ENCODE peak calls at places on chromosomes 1 and 21, in eight cellular contexts. A is pancreas, P is IMR-90, B is transverse colon, R is GM23338, M is esophagus squamous epithelium, C is cardiac muscle cell, Q is spleen. U is an unnamed sample.
A peak's percentile ranks its signal among the peaks of the same experiment; 100 is the strongest.

GRCh38 chr1:222161676-222162075 is 386.2 kb downstream of the HHIPL2 start:
- DNase-seq in C (no peak), Q (no peak), A (no peak), B (no peak), P (peak; percentile 21), M (no peak), R (no peak), U (no peak)

GRCh38 chr1:155244368-155245162 is 10.7 kb downstream of the ENTREP3 start:
- DNase-seq in A (peak; percentile 97), M (peak; percentile 92), P (peak; percentile 100), B (peak; percentile 97), R (peak; percentile 100), Q (peak; percentile 98), C (peak; percentile 100), U (peak; percentile 98)

GRCh38 chr1:180181048-180181447 is 26.4 kb downstream of the QSOX1 start:
- DNase-seq in R (peak; percentile 83), C (no peak), P (no peak), B (no peak), M (no peak), Q (peak; percentile 27), A (no peak), U (no peak)

GRCh38 chr21:26170471-26171309 is at the start of gene APP:
- DNase-seq in Q (peak; percentile 98), C (peak; percentile 84), P (peak; percentile 70), A (peak; percentile 80), M (peak; percentile 7), R (peak; percentile 82), B (peak; percentile 89), U (peak; percentile 90)

GRCh38 chr1:196361112-196361714 is 247.0 kb downstream of the KCNT2 start:
- DNase-seq in B (no peak), C (peak; percentile 11), R (no peak), Q (no peak), P (peak; percentile 18), M (no peak), A (no peak), U (no peak)

GRCh38 chr21:42974832-42975820 is 764 bp downstream of the PKNOX1 start:
- DNase-seq in M (no peak), C (peak; percentile 80), B (peak; percentile 66), Q (peak; percentile 93), P (peak; percentile 64), R (peak; percentile 63), A (peak; percentile 73), U (peak; percentile 64)

GRCh38 chr21:37087188-37087587 is 14.1 kb downstream of the TTC3 start:
- DNase-seq in B (no peak), C (peak; percentile 76), R (peak; percentile 15), M (no peak), Q (no peak), P (peak; percentile 82), A (no peak), U (no peak)

GRCh38 chr1:22829001-22829989 is 118.7 kb downstream of the EPHB2 start:
- DNase-seq in B (no peak), Q (peak; percentile 61), A (no peak), M (no peak), C (peak; percentile 38), P (peak; percentile 45), R (no peak), U (no peak)

GRCh38 chr1:8712413-8713229 is 104.8 kb downstream of the RERE start:
- DNase-seq in A (no peak), Q (no peak), B (no peak), C (peak; percentile 93), M (no peak), R (peak; percentile 82), P (peak; percentile 96), U (no peak)

GRCh38 chr1:168637350-168637991 is 61.1 kb downstream of the XCL1 start:
- DNase-seq in B (no peak), C (peak; percentile 57), Q (no peak), A (no peak), R (peak; percentile 86), M (no peak), P (peak; percentile 38), U (no peak)

GRCh38 chr1:168643152-168643551 is 66.7 kb downstream of the XCL1 start:
- DNase-seq in A (no peak), B (no peak), M (no peak), R (no peak), C (peak; percentile 80), Q (no peak), P (no peak), U (no peak)

GRCh38 chr1:168638884-168639283 is 62.5 kb downstream of the XCL1 start:
- DNase-seq in C (no peak), B (no peak), M (no peak), Q (no peak), R (no peak), P (no peak), A (no peak), U (no peak)

GRCh38 chr1:168636642-168637111 is 60.3 kb downstream of the XCL1 start:
- DNase-seq in B (no peak), A (peak; percentile 23), Q (no peak), R (no peak), C (peak; percentile 45), P (no peak), M (no peak), U (peak; percentile 20)

DNA sequence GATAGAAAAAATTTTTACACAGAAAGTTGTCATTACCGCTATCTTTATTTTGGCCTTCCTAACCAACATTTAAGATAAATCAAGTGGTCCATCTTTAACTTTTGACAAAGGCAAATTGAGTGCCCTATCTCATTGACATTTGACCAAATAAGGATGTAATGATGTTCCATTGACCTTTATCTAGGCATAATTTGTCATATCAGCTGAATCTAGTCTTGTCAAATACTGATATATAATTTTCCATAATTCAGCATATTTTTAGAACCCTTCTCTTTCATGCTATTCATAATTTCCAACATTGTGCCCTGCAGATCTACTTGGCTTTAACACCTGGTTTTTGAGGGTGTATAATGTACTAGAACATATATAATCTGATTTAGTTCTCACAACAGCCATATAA is 63.8 kb downstream of the XCL1 start:
- DNase-seq in P (no peak), A (no peak), R (no peak), Q (no peak), C (no peak), M (no peak), B (no peak), U (no peak)
- H3K4me1 ChIP-seq in P (no peaks in the 10 kb centered on the region), A (no peaks in the 10 kb centered on the region), R (no peaks in the 10 kb centered on the region), Q (no peaks in the 10 kb centered on the region), C (peaks cover 14% of the 10 kb centered on the region), M (peaks cover 11% of the 10 kb centered on the region), B (peaks cover 13% of the 10 kb centered on the region), U (no peaks in the 10 kb centered on the region)

GRCh38 chr1:2050482-2050792 is 226 bp downstream of the PRKCZ start:
- DNase-seq in R (peak; percentile 55), B (no peak), C (no peak), A (peak; percentile 44), Q (no peak), M (no peak), P (no peak), U (no peak)
- H3K4me3 ChIP-seq in R (peak overlapping the region; percentile 92), B (peak overlapping the region; percentile 78), C (peak overlapping the region; percentile 76), A (peak overlapping the region; percentile 74), Q (peak overlapping the region; percentile 75), M (peak overlapping the region; percentile 66), P (no peak overlapping the region), U (peak overlapping the region; percentile 61)

DNA sequence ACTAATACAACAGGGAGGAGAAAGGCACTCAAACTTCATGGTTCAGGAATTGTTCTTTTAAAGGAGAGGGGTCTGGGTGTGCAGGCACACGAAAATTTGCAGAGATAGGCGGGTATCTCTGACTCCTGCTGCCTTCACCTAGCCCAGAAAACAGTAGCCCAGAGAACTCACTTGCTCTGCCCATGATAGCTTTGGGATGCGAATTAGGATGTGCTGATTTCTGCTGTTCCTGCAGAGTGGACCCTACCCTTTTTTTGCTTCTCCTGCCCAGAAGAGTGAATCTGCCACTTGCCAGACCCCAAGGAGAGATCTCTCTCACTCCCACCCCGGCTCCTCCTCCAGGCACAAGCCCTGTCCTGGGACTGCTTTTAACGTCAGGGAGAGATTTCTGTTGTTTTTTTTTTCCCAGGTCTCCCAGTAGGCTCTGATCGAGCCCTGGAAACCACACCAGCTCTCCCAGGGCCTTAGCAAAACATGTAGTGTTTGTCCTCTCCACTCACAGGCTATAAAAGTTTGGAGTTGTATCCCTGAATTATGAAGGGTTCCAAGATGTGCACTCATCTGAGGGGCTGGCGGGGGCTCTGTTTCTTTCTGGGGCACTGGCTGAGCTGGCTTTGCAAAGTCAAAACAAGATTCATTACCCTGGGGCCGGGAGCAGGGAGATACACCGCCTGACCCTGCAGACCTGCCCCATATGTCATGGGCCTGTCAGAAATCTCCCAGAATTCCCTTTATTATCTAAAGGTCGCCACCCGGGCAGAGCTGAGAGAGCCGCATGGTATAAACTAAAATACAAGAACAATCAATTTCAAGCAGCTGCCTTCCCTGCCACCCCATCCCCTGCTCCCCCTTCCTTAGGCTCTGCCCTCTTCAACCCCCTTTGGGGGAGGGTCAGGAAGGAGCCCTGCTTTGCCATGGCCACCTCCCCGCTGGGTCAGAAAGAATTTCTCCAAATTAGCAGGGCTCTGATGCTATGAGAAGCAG is 17.9 kb downstream of the PLXNA2 start:
- DNase-seq in R (no peak), M (no peak), A (no peak), P (no peak), B (no peak), Q (no peak), C (peak; percentile 57), U (no peak)
- H3K4me1 ChIP-seq in R (no peaks in the 10 kb centered on the region), M (peaks cover 85% of the 10 kb centered on the region), A (peaks cover 20% of the 10 kb centered on the region), P (peaks cover 12% of the 10 kb centered on the region), B (peaks cover 38% of the 10 kb centered on the region), Q (no peaks in the 10 kb centered on the region), C (peaks cover 44% of the 10 kb centered on the region), U (peaks cover 2% of the 10 kb centered on the region)

GRCh38 chr1:16226129-16226494 is 10.9 kb downstream of the CPLANE2 start:
- DNase-seq in Q (no peak), M (no peak), C (no peak), B (no peak), A (no peak), P (no peak), R (no peak), U (no peak)

GRCh38 chr1:16230744-16231143 is 6.2 kb downstream of the CPLANE2 start:
- DNase-seq in R (no peak), Q (peak; percentile 61), C (no peak), A (no peak), M (no peak), B (no peak), P (no peak), U (no peak)

GRCh38 chr1:16224472-16224871 is 12.0 kb upstream of the ARHGEF19 start:
- DNase-seq in R (no peak), P (no peak), Q (no peak), C (no peak), A (no peak), M (no peak), B (no peak), U (no peak)

GRCh38 chr1:16229976-16230740 is 6.8 kb downstream of the CPLANE2 start:
- DNase-seq in C (no peak), A (no peak), B (no peak), M (no peak), P (no peak), Q (peak; percentile 58), R (no peak), U (no peak)

GRCh38 chr1:16226495-16227179 is 10.3 kb downstream of the CPLANE2 start:
- DNase-seq in M (no peak), B (peak; percentile 58), Q (no peak), R (peak; percentile 95), C (peak; percentile 49), P (no peak), A (peak; percentile 75), U (peak; percentile 77)
- H3K4me3 ChIP-seq in M (peak overlapping the region; percentile 17), B (no peak overlapping the region), Q (peak overlapping the region; percentile 6), R (peak overlapping the region; percentile 69), C (peak overlapping the region; percentile 23), P (no peak overlapping the region), A (no peak overlapping the region), U (peak overlapping the region; percentile 19)